ENCODE peak calls at places on chromosomes 11 and 22, in six cellular contexts. L is lung, I is BJ, H is sigmoid colon, J is pancreas, S is spleen. T is an unnamed sample.

GRCh38 chr22:26318975-26319374 is 110.1 kb upstream of the ASPHD2 start:
- DNase-seq in L (no peak), I (no peak), H (no peak), J (no peak), S (no peak), T (no peak)

GRCh38 chr22:44399196-44399837 is 86.6 kb upstream of the SHISAL1 start:
- DNase-seq in L (no peak), I (no peak), H (no peak), J (peak), S (peak), T (no peak)

GRCh38 chr11:110955797-110956196 is 243.6 kb upstream of the ARHGAP20 start:
- DNase-seq in L (no peak), I (no peak), H (no peak), J (no peak), S (no peak), T (no peak)

GRCh38 chr11:134439181-134439580 is 27.1 kb upstream of the B3GAT1 start:
- DNase-seq in L (no peak), I (no peak), H (peak), J (no peak), S (no peak), T (no peak)

GRCh38 chr11:63945482-63946163 is 6.8 kb downstream of the NAA40 start:
- DNase-seq in L (peak), I (no peak), H (peak), J (peak), S (no peak), T (peak)

GRCh38 chr11:86793307-86793706 is 7.0 kb upstream of the PRSS23 start:
- DNase-seq in L (no peak), I (no peak), H (no peak), J (no peak), S (no peak), T (no peak)

GRCh38 chr11:118415739-118416068 is 14.3 kb downstream of the ATP5MG start:
- DNase-seq in L (no peak), I (peak), H (peak), J (no peak), S (no peak), T (peak)

GRCh38 chr11:102244681-102245409 is 72.4 kb upstream of the BIRC3 start:
- DNase-seq in L (no peak), I (peak), H (no peak), J (no peak), S (no peak), T (no peak)

GRCh38 chr11:837990-838307 is 4.4 kb downstream of the POLR2L start:
- DNase-seq in L (no peak), I (no peak), H (no peak), J (no peak), S (no peak), T (no peak)

GRCh38 chr11:837189-837989 is 4.6 kb downstream of the CD151 start:
- DNase-seq in L (no peak), I (no peak), H (no peak), J (no peak), S (no peak), T (no peak)

GRCh38 chr11:839875-840617 is 2.3 kb downstream of the POLR2L start:
- DNase-seq in L (no peak), I (no peak), H (no peak), J (no peak), S (no peak), T (no peak)

GRCh38 chr11:839280-839623 is 3.1 kb downstream of the POLR2L start:
- DNase-seq in L (no peak), I (no peak), H (no peak), J (no peak), S (no peak), T (no peak)

DNA sequence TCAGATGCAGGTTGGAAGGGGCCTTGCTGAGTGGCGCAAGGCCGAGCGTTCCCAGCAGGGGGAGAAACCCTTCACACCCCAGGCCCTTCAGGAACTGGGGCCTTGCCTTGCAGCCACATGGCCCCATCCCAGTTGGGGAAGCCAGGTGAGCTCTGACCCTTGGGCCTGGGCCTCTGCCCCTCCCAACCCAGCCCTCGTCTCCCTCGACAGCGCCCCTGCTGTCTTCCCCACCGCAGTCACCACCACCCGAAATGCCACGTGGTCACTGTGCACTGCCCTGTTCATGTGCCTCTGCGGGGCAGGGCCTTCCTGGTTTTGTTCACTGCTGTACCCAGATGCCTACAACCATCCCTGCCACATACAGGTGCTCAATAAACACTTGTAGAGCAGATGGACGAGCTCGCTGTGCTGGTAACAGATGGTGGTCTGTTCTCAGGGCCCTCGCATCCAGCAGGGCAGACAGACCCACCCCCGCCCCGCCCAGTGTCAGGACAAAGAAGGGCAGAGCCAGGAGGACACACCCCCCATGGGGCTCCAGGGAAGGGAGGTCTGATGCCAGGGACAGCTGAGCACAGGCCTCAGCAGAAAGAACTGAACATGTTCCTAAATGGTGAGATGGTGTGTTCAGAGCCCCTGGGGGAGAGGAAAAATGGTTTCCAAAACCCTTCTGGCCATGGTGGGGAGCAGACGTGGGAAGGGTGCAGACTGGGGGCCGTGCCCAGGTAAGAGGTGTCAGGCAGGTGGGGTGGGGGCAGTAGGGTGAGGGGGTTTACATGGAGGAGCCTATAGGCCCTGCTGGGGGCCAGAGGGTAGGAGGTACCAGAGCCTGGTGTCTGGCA is 3.7 kb downstream of the POLR2L start:
- DNase-seq in L (no peak), I (no peak), H (no peak), J (no peak), S (no peak), T (no peak)
- TF ChIP-seq CTCF in L (no peak), I (peak), H (no peak), J (no peak), S (no peak), T (peak)

DNA sequence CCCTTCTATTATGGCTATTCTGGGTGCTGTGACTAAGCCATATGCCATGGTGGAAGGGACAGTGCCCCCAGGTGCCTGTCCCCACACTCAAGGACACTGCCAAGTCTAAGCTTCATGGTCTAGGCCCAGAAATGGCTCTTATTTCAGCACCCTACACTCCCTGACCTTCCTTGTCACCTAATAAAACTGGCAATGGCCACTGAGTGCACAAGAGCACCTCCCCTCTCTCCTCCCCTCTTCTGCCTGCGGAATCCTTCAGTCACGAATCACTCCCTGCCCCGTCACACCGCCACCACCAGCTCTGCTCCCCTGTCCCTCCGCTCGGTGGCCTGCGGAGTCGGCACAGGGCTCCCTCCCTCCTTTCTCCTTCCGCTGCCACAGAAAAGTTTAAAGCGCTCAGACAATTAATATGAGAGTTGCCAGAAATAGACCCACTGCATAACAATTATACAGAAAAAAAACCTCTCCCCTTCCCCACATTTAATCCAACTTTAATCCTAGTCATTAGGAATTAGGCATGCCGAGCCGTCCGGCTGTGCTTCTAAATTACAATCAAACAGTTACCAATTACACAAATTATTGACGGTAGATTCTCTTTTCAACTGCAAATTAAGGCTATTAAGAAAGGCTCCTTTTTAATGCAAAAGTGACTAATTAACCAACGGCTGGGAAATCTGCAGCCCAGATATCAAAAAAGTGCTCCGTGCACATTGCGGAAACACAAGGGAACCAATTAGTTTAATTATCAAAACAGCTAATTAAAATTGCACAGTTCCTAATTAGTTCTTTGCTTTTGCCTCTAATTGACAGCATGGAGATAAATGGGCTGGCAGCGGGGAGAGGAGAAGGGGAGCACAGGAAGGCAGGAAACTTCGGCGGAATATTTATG is 19.2 kb upstream of the LMO1 start:
- DNase-seq in L (no peak), I (no peak), H (peak), J (peak), S (peak), T (no peak)
- H3K4me3 ChIP-seq in L (no peak), I (no peak), H (peak), J (no peak), S (peak), T (no peak)

GRCh38 chr11:17760102-17761029 is 25.8 kb downstream of the KCNC1 start:
- DNase-seq in L (no peak), I (no peak), H (no peak), J (peak), S (no peak), T (no peak)
- TF ChIP-seq CTCF in L (peak), I (peak), H (no peak), J (no peak), S (peak), T (peak)

GRCh38 chr11:79241205-79241604 is 199.6 kb downstream of the TENM4 start:
- DNase-seq in L (no peak), I (no peak), H (no peak), J (no peak), S (no peak), T (no peak)

GRCh38 chr11:79235696-79236095 is 205.1 kb downstream of the TENM4 start:
- DNase-seq in L (no peak), I (no peak), H (no peak), J (no peak), S (no peak), T (no peak)

GRCh38 chr11:79236541-79236971 is 204.3 kb downstream of the TENM4 start:
- DNase-seq in L (no peak), I (peak), H (no peak), J (no peak), S (no peak), T (peak)

GRCh38 chr11:79237676-79238075 is 203.2 kb downstream of the TENM4 start:
- DNase-seq in L (no peak), I (peak), H (no peak), J (no peak), S (no peak), T (peak)

GRCh38 chr11:79237111-79237510 is 203.7 kb downstream of the TENM4 start:
- DNase-seq in L (no peak), I (no peak), H (no peak), J (no peak), S (no peak), T (no peak)
- H3K4me3 ChIP-seq in L (no peak), I (no peak), H (no peak), J (no peak), S (no peak), T (no peak)

DNA sequence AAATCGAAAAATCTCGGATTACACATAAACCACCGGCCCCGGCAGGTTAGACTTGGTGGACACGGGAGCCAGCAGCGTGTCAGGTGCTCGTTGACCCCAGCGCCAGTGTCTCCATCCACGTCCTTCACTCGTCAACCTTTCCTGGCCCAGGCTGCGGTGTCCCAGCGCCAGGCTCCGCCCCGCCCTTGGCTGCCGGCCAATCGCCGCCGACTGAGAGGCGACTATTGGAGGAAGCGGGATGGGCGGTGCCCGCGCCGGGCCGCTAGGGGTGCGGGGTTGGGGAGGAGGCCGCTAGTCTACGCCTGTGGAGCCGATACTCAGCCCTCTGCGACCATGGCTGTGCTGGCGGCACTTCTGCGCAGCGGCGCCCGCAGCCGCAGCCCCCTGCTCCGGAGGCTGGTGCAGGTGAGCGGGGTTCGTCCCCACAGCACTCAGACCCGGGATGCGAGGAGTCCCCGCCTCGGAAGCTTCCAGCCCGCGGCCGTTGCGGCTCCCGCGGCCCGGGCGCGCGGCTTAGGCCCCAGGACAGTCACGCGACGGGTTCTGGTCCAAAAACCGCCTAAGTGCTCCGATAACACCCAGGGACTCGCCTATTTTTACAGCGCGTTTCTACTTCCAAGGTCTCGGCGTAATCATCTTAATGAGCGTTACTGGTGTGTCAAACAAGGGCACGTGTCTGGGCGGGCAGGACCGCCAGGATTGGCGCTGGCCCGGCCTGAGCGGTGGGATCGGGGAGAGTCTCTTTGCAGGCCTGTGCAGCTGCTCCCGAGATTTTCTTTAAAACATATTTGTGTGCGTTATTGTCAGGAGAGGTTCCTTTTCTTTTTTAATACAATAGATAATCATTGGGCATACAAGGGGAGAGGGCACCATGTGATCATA is at the start of gene ACAT1:
- DNase-seq in L (peak), I (no peak), H (peak), J (peak), S (peak), T (peak)
- TF ChIP-seq CTCF in L (no peak), I (peak), H (peak), J (peak), S (peak), T (peak)

GRCh38 chr11:34178422-34178821 is 73.0 kb downstream of the NAT10 start:
- DNase-seq in L (no peak), I (no peak), H (no peak), J (no peak), S (no peak), T (no peak)

GRCh38 chr11:34173050-34173449 is 67.6 kb downstream of the NAT10 start:
- DNase-seq in L (no peak), I (no peak), H (no peak), J (no peak), S (no peak), T (no peak)

GRCh38 chr11:34176980-34177319 is 71.5 kb downstream of the NAT10 start:
- DNase-seq in L (no peak), I (no peak), H (no peak), J (no peak), S (no peak), T (no peak)

GRCh38 chr11:34175284-34176019 is 70.0 kb downstream of the NAT10 start:
- DNase-seq in L (no peak), I (no peak), H (no peak), J (no peak), S (no peak), T (no peak)

DNA sequence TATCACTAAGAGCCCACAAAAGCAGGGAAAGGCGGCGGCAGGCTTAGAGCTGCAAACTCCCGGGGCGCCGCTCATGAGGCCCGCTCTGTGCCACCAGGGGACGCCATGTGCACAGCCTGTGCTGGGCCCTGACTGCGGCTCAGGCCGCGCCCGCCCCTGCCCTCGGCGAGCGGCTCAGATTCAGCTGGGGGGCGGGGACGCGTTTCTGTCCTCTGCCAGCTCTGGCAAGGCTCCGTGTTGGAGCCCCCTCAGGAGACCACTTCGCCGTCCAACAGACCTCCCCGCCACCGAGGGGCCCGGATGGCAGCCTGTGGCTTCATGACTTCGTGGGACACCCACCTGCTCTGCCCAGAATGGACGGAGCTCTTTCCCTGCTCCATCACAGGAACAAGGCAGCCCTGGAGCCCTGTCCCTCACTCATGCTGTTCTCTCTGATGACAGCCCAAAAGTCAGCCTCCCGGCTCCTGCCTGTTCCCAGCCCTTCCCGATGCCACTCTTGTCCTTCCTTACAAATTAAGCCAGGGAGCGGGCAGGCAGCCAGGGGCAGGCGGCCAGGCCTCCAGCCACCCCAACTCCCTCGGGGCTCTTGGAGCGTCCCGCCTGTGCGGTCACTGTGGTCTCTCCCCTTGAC is 69.1 kb downstream of the NAT10 start:
- DNase-seq in L (peak), I (no peak), H (peak), J (peak), S (peak), T (no peak)
- H3K4me3 ChIP-seq in L (no peak), I (peak), H (peak), J (peak), S (peak), T (peak)

T was measured in AG09309.